ENCODE peak calls at places on chromosomes 11 and 22, in eight cellular contexts. One of them, this sample, is unnamed.

GRCh38 chr22:47043835-47044721 is 281.6 kb downstream of the TBC1D22A start:
- DNase-seq in KG1: no peak
- DNase-seq in NCI-H1930: no peak
- DNase-seq in IMR-90: peak
- DNase-seq in stimulated activated naive CD4-positive, alpha-beta T cell treated with Interleukin-2 at 50 U/mL for 16 hours: no peak
- DNase-seq in kidney: peak
- DNase-seq in activated CD8-positive, alpha-beta memory T cell treated with anti-CD3 and anti-CD28 coated beads, Interleukin-2, amount 50 U/mL, for 4 hours: no peak
- DNase-seq in GM12891: no peak
- DNase-seq in this sample: peak

GRCh38 chr11:115133810-115134209 is 370.4 kb downstream of the CADM1 start:
- DNase-seq in KG1: no peak
- DNase-seq in NCI-H1930: no peak
- DNase-seq in IMR-90: no peak
- DNase-seq in stimulated activated naive CD4-positive, alpha-beta T cell treated with Interleukin-2 at 50 U/mL for 16 hours: no peak
- DNase-seq in kidney: no peak
- DNase-seq in activated CD8-positive, alpha-beta memory T cell treated with anti-CD3 and anti-CD28 coated beads, Interleukin-2, amount 50 U/mL, for 4 hours: no peak
- DNase-seq in GM12891: no peak
- DNase-seq in this sample: no peak

GRCh38 chr11:94583885-94584500 is 16.8 kb downstream of the PIWIL4 start:
- DNase-seq in KG1: no peak
- DNase-seq in NCI-H1930: no peak
- DNase-seq in IMR-90: peak
- DNase-seq in stimulated activated naive CD4-positive, alpha-beta T cell treated with Interleukin-2 at 50 U/mL for 16 hours: no peak
- DNase-seq in kidney: no peak
- DNase-seq in activated CD8-positive, alpha-beta memory T cell treated with anti-CD3 and anti-CD28 coated beads, Interleukin-2, amount 50 U/mL, for 4 hours: no peak
- DNase-seq in GM12891: no peak
- DNase-seq in this sample: peak

GRCh38 chr22:37607912-37608476 is 640 bp upstream of the GGA1 start:
- DNase-seq in KG1: no peak
- DNase-seq in NCI-H1930: no peak
- DNase-seq in IMR-90: no peak
- DNase-seq in stimulated activated naive CD4-positive, alpha-beta T cell treated with Interleukin-2 at 50 U/mL for 16 hours: no peak
- DNase-seq in kidney: no peak
- DNase-seq in activated CD8-positive, alpha-beta memory T cell treated with anti-CD3 and anti-CD28 coated beads, Interleukin-2, amount 50 U/mL, for 4 hours: no peak
- DNase-seq in GM12891: no peak
- DNase-seq in this sample: no peak

GRCh38 chr22:28867191-28867590 is 16.2 kb upstream of the ZNRF3 start:
- DNase-seq in KG1: no peak
- DNase-seq in NCI-H1930: no peak
- DNase-seq in IMR-90: no peak
- DNase-seq in stimulated activated naive CD4-positive, alpha-beta T cell treated with Interleukin-2 at 50 U/mL for 16 hours: no peak
- DNase-seq in kidney: no peak
- DNase-seq in activated CD8-positive, alpha-beta memory T cell treated with anti-CD3 and anti-CD28 coated beads, Interleukin-2, amount 50 U/mL, for 4 hours: no peak
- DNase-seq in GM12891: no peak
- DNase-seq in this sample: no peak

GRCh38 chr22:40243891-40244290 is 66.2 kb downstream of the TNRC6B start:
- DNase-seq in KG1: no peak
- DNase-seq in NCI-H1930: no peak
- DNase-seq in IMR-90: no peak
- DNase-seq in stimulated activated naive CD4-positive, alpha-beta T cell treated with Interleukin-2 at 50 U/mL for 16 hours: no peak
- DNase-seq in kidney: no peak
- DNase-seq in activated CD8-positive, alpha-beta memory T cell treated with anti-CD3 and anti-CD28 coated beads, Interleukin-2, amount 50 U/mL, for 4 hours: no peak
- DNase-seq in GM12891: no peak
- DNase-seq in this sample: no peak

GRCh38 chr11:128689586-128689945 is 4.3 kb upstream of the FLI1 start:
- DNase-seq in KG1: no peak
- DNase-seq in NCI-H1930: no peak
- DNase-seq in IMR-90: no peak
- DNase-seq in stimulated activated naive CD4-positive, alpha-beta T cell treated with Interleukin-2 at 50 U/mL for 16 hours: no peak
- DNase-seq in kidney: no peak
- DNase-seq in activated CD8-positive, alpha-beta memory T cell treated with anti-CD3 and anti-CD28 coated beads, Interleukin-2, amount 50 U/mL, for 4 hours: no peak
- DNase-seq in GM12891: no peak
- DNase-seq in this sample: no peak

GRCh38 chr11:62054484-62055121 is 69.2 kb upstream of the INCENP start:
- DNase-seq in KG1: no peak
- DNase-seq in NCI-H1930: no peak
- DNase-seq in IMR-90: peak
- DNase-seq in stimulated activated naive CD4-positive, alpha-beta T cell treated with Interleukin-2 at 50 U/mL for 16 hours: no peak
- DNase-seq in kidney: no peak
- DNase-seq in activated CD8-positive, alpha-beta memory T cell treated with anti-CD3 and anti-CD28 coated beads, Interleukin-2, amount 50 U/mL, for 4 hours: no peak
- DNase-seq in GM12891: no peak
- DNase-seq in this sample: peak

GRCh38 chr11:93606314-93606713 is 55.2 kb upstream of the CEP295 start:
- DNase-seq in KG1: no peak
- DNase-seq in NCI-H1930: no peak
- DNase-seq in IMR-90: no peak
- DNase-seq in stimulated activated naive CD4-positive, alpha-beta T cell treated with Interleukin-2 at 50 U/mL for 16 hours: no peak
- DNase-seq in kidney: no peak
- DNase-seq in activated CD8-positive, alpha-beta memory T cell treated with anti-CD3 and anti-CD28 coated beads, Interleukin-2, amount 50 U/mL, for 4 hours: no peak
- DNase-seq in GM12891: no peak
- DNase-seq in this sample: no peak

GRCh38 chr22:21762712-21763581 is 27.4 kb upstream of the YPEL1 start:
- DNase-seq in KG1: no peak
- DNase-seq in NCI-H1930: no peak
- DNase-seq in IMR-90: no peak
- DNase-seq in stimulated activated naive CD4-positive, alpha-beta T cell treated with Interleukin-2 at 50 U/mL for 16 hours: peak
- DNase-seq in kidney: no peak
- DNase-seq in activated CD8-positive, alpha-beta memory T cell treated with anti-CD3 and anti-CD28 coated beads, Interleukin-2, amount 50 U/mL, for 4 hours: peak
- DNase-seq in GM12891: no peak
- DNase-seq in this sample: peak

GRCh38 chr11:121556937-121557336 is 104.2 kb upstream of the SORL1-AS1 start:
- DNase-seq in KG1: no peak
- DNase-seq in NCI-H1930: no peak
- DNase-seq in IMR-90: no peak
- DNase-seq in stimulated activated naive CD4-positive, alpha-beta T cell treated with Interleukin-2 at 50 U/mL for 16 hours: no peak
- DNase-seq in kidney: no peak
- DNase-seq in activated CD8-positive, alpha-beta memory T cell treated with anti-CD3 and anti-CD28 coated beads, Interleukin-2, amount 50 U/mL, for 4 hours: no peak
- DNase-seq in GM12891: no peak
- DNase-seq in this sample: no peak

GRCh38 chr22:30027169-30027568 is 53.1 kb upstream of the HORMAD2 start:
- DNase-seq in KG1: no peak
- DNase-seq in NCI-H1930: no peak
- DNase-seq in IMR-90: no peak
- DNase-seq in stimulated activated naive CD4-positive, alpha-beta T cell treated with Interleukin-2 at 50 U/mL for 16 hours: no peak
- DNase-seq in kidney: no peak
- DNase-seq in activated CD8-positive, alpha-beta memory T cell treated with anti-CD3 and anti-CD28 coated beads, Interleukin-2, amount 50 U/mL, for 4 hours: no peak
- DNase-seq in GM12891: no peak
- DNase-seq in this sample: no peak

GRCh38 chr11:120296554-120296953 is 28.5 kb upstream of the TLCD5 start:
- DNase-seq in KG1: no peak
- DNase-seq in NCI-H1930: no peak
- DNase-seq in IMR-90: no peak
- DNase-seq in stimulated activated naive CD4-positive, alpha-beta T cell treated with Interleukin-2 at 50 U/mL for 16 hours: no peak
- DNase-seq in kidney: no peak
- DNase-seq in activated CD8-positive, alpha-beta memory T cell treated with anti-CD3 and anti-CD28 coated beads, Interleukin-2, amount 50 U/mL, for 4 hours: no peak
- DNase-seq in GM12891: no peak
- DNase-seq in this sample: no peak

GRCh38 chr11:114683007-114683406 is 4.7 kb downstream of the NXPE2 start:
- DNase-seq in KG1: no peak
- DNase-seq in NCI-H1930: no peak
- DNase-seq in IMR-90: no peak
- DNase-seq in stimulated activated naive CD4-positive, alpha-beta T cell treated with Interleukin-2 at 50 U/mL for 16 hours: no peak
- DNase-seq in kidney: no peak
- DNase-seq in activated CD8-positive, alpha-beta memory T cell treated with anti-CD3 and anti-CD28 coated beads, Interleukin-2, amount 50 U/mL, for 4 hours: no peak
- DNase-seq in GM12891: no peak
- DNase-seq in this sample: no peak

This sample was measured in choroid plexus epithelial cell.